ENCODE peak calls at places on chromosomes 1 and 21, in eight cellular contexts. One of them, this sample, is unnamed.

GRCh38 chr1:170790175-170790574 is 126.2 kb downstream of the PRRX1 start:
- DNase-seq in GM23338: peak
- DNase-seq in SK-N-SH: no peak
- DNase-seq in GM12878: no peak
- DNase-seq in Panc1: no peak
- DNase-seq in A549: no peak
- DNase-seq in HCT116: no peak
- DNase-seq in K562: no peak
- DNase-seq in this sample: no peak

GRCh38 chr1:61140056-61140549 is 57.7 kb downstream of the NFIA start:
- DNase-seq in SK-N-SH: no peak
- DNase-seq in K562: peak
- DNase-seq in Panc1: no peak
- DNase-seq in GM23338: no peak
- DNase-seq in A549: no peak
- DNase-seq in GM12878: no peak
- DNase-seq in HCT116: no peak
- DNase-seq in this sample: no peak

GRCh38 chr1:228904222-228904621 is 168.9 kb downstream of the RHOU start:
- DNase-seq in SK-N-SH: no peak
- DNase-seq in Panc1: no peak
- DNase-seq in GM12878: no peak
- DNase-seq in GM23338: no peak
- DNase-seq in A549: no peak
- DNase-seq in K562: no peak
- DNase-seq in HCT116: no peak
- DNase-seq in this sample: no peak

GRCh38 chr1:223704921-223705878 is 7.1 kb upstream of the CAPN2 start:
- DNase-seq in K562: no peak
- DNase-seq in A549: peak
- DNase-seq in GM23338: no peak
- DNase-seq in HCT116: no peak
- DNase-seq in Panc1: no peak
- DNase-seq in GM12878: no peak
- DNase-seq in SK-N-SH: no peak
- DNase-seq in this sample: no peak

GRCh38 chr1:64357376-64357775 is 112.6 kb upstream of the CACHD1 start:
- DNase-seq in A549: no peak
- DNase-seq in GM12878: no peak
- DNase-seq in K562: no peak
- DNase-seq in GM23338: peak
- DNase-seq in HCT116: no peak
- DNase-seq in Panc1: no peak
- DNase-seq in SK-N-SH: no peak
- DNase-seq in this sample: no peak

GRCh38 chr1:202154766-202155477 is 5.5 kb downstream of the PTPN7 start:
- DNase-seq in A549: peak
- DNase-seq in GM23338: peak
- DNase-seq in HCT116: peak
- DNase-seq in SK-N-SH: peak
- DNase-seq in K562: peak
- DNase-seq in GM12878: no peak
- DNase-seq in Panc1: no peak
- DNase-seq in this sample: peak

GRCh38 chr1:182885591-182885990 is 46.4 kb downstream of the DHX9 start:
- DNase-seq in SK-N-SH: no peak
- DNase-seq in GM12878: no peak
- DNase-seq in Panc1: no peak
- DNase-seq in HCT116: no peak
- DNase-seq in A549: no peak
- DNase-seq in GM23338: no peak
- DNase-seq in K562: no peak
- DNase-seq in this sample: no peak

GRCh38 chr1:240190881-240191385 is 99.2 kb downstream of the FMN2 start:
- DNase-seq in SK-N-SH: peak
- DNase-seq in HCT116: no peak
- DNase-seq in Panc1: no peak
- DNase-seq in GM12878: no peak
- DNase-seq in K562: no peak
- DNase-seq in A549: peak
- DNase-seq in GM23338: peak
- DNase-seq in this sample: no peak

DNA sequence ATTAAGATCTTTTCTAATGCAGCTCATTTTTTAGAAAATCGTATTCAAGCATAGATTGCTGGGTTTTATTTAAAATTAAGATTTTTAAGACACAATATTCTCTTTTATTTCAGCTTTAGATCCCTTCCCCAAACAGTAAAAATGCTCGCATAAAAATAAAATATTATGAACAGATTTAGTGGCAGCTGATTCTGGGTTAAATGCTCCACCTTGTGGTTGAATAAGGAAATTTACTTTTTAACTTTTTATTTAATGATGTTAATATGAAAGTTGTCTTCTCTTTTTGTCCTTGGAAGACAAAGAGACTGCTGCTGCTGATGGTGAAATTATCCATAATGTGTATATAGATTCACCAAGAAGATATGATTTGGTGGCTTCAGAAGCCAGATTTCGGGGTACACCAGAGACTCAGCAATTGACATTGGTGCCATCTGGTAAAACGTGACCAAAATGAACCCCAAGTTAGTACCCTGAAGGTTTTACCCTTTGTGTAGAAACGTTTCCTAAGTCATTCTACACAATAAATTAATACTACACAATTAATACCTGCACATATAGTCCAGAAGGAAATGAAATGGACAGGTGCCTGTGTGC is 128.0 kb downstream of the ADAMTS1 start:
- DNase-seq in SK-N-SH: peak
- DNase-seq in A549: peak
- DNase-seq in GM12878: no peak
- DNase-seq in GM23338: peak
- DNase-seq in K562: peak
- DNase-seq in Panc1: no peak
- DNase-seq in HCT116: no peak
- DNase-seq in this sample: no peak
- TF ChIP-seq REST in SK-N-SH: no peak
- TF ChIP-seq REST in A549: no peak
- TF ChIP-seq REST in GM12878: no peak
- TF ChIP-seq REST in GM23338: no peak
- TF ChIP-seq REST in K562: no peak
- TF ChIP-seq REST in Panc1: no peak
- TF ChIP-seq REST in HCT116: no peak
- TF ChIP-seq REST in this sample: no peak

DNA sequence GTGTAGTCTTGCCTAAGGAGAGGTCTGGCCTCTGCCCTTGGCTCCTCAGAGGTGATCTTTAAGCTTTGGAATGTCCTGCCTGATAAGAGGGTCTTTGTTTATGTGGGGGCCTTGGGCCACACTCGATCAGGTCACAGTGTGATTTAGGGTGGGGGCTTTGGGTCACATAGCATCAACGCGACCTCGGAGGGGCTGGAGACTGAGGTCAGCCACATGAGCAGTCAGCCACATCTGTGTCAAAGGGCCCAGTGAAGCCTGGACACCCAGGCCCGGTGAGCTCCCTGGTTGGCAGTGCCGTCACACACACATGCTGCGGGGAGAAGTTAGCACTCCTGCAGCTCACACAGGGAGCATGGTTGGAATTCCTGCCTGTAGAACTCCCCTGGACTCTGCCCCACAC is 345.0 kb downstream of the NPHP4 start:
- DNase-seq in HCT116: no peak
- DNase-seq in GM23338: no peak
- DNase-seq in SK-N-SH: no peak
- DNase-seq in GM12878: no peak
- DNase-seq in K562: no peak
- DNase-seq in Panc1: no peak
- DNase-seq in A549: no peak
- DNase-seq in this sample: no peak
- TF ChIP-seq REST in HCT116: no peak
- TF ChIP-seq REST in GM23338: no peak
- TF ChIP-seq REST in SK-N-SH: no peak
- TF ChIP-seq REST in GM12878: no peak
- TF ChIP-seq REST in K562: no peak
- TF ChIP-seq REST in Panc1: no peak
- TF ChIP-seq REST in A549: no peak
- TF ChIP-seq REST in this sample: no peak

DNA sequence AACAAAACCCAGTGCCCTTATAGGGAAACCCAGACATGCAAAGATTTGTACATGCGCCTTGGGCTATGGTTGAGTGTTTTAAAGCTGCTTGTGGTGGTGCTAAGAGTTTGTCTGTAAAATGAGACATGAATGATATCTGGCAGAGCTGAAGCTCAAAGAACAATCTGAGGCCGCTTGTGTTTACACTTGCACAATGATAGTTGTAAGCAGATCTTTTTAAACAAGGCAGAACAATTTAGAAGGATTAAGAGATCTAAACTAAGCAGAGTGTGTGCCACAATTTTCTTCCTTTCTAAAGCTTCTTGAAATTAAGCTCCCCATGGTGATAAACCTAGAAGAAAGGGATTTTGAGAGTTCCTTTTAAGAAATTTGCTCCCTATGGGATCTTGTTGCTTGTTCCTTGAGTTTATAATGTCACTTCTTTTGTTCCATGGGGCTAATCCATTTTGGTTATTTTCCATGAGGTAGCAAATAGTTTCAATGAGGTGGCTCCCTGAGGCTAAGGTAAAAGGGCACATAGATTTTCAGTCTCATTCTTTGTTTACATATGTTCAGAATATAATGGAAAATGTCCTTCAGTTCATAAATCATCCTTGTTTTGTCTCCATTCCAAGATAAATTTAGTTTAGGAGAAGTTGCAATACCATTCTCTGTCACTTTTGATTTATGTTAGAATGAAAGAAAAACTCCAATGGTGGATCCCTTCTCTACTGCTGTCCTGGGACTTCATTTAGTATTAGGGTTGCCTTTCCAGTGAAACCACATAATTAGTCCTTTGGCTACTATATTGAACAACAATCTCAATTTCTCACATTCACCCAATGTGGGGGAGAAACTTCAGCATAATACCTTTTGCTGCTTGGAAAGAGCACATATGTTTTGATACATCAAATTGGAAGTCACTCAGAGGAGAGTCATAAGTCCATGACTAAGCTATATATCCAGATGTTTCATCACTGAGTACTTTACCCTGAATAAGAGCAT is 80.7 kb upstream of the ADAMTS5 start:
- DNase-seq in SK-N-SH: no peak
- DNase-seq in GM12878: no peak
- DNase-seq in A549: no peak
- DNase-seq in GM23338: no peak
- DNase-seq in Panc1: no peak
- DNase-seq in K562: no peak
- DNase-seq in HCT116: no peak
- DNase-seq in this sample: no peak
- TF ChIP-seq REST in SK-N-SH: no peak
- TF ChIP-seq REST in GM12878: no peak
- TF ChIP-seq REST in A549: no peak
- TF ChIP-seq REST in GM23338: no peak
- TF ChIP-seq REST in Panc1: no peak
- TF ChIP-seq REST in K562: no peak
- TF ChIP-seq REST in HCT116: no peak
- TF ChIP-seq REST in this sample: no peak

GRCh38 chr1:165737196-165737595 is 31.5 kb downstream of the TMCO1 start:
- DNase-seq in GM23338: no peak
- DNase-seq in HCT116: no peak
- DNase-seq in GM12878: no peak
- DNase-seq in A549: no peak
- DNase-seq in K562: no peak
- DNase-seq in Panc1: no peak
- DNase-seq in SK-N-SH: no peak
- DNase-seq in this sample: no peak
- TF ChIP-seq REST in GM23338: no peak
- TF ChIP-seq REST in HCT116: no peak
- TF ChIP-seq REST in GM12878: no peak
- TF ChIP-seq REST in A549: no peak
- TF ChIP-seq REST in K562: no peak
- TF ChIP-seq REST in Panc1: no peak
- TF ChIP-seq REST in SK-N-SH: no peak
- TF ChIP-seq REST in this sample: no peak

GRCh38 chr1:185787238-185787637 is 53.0 kb downstream of the HMCN1 start:
- DNase-seq in HCT116: no peak
- DNase-seq in GM12878: no peak
- DNase-seq in SK-N-SH: no peak
- DNase-seq in Panc1: no peak
- DNase-seq in GM23338: no peak
- DNase-seq in K562: no peak
- DNase-seq in A549: no peak
- DNase-seq in this sample: no peak

GRCh38 chr1:185789846-185790735 is 55.9 kb downstream of the HMCN1 start:
- DNase-seq in SK-N-SH: no peak
- DNase-seq in Panc1: no peak
- DNase-seq in GM12878: no peak
- DNase-seq in K562: no peak
- DNase-seq in HCT116: no peak
- DNase-seq in GM23338: no peak
- DNase-seq in A549: no peak
- DNase-seq in this sample: no peak

GRCh38 chr1:185788386-185788785 is 54.2 kb downstream of the HMCN1 start:
- DNase-seq in GM12878: no peak
- DNase-seq in Panc1: no peak
- DNase-seq in GM23338: no peak
- DNase-seq in A549: no peak
- DNase-seq in K562: no peak
- DNase-seq in SK-N-SH: no peak
- DNase-seq in HCT116: no peak
- DNase-seq in this sample: no peak

GRCh38 chr1:185785586-185785985 is 51.4 kb downstream of the HMCN1 start:
- DNase-seq in GM23338: no peak
- DNase-seq in A549: no peak
- DNase-seq in HCT116: no peak
- DNase-seq in Panc1: no peak
- DNase-seq in SK-N-SH: no peak
- DNase-seq in GM12878: no peak
- DNase-seq in K562: no peak
- DNase-seq in this sample: no peak

DNA sequence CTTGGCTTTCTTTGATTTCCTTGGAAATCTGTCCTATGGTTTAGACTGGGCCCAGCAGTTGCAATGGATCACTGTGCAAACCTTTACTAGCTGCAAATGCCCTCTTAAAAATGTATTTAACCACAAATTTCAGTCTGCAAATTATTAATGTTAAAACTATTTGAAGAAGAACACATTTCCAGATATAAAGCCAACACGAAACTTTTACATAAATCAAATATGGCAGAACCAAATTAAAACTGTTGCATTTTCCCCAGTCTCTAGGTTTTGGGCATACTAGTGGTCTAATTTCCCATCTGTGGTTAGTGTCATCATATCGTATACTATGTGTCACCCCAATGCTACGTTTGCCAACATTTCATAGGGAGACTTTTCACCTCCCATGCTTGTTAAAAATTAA is 52.3 kb downstream of the HMCN1 start:
- DNase-seq in GM12878: no peak
- DNase-seq in A549: no peak
- DNase-seq in HCT116: no peak
- DNase-seq in K562: no peak
- DNase-seq in SK-N-SH: no peak
- DNase-seq in Panc1: no peak
- DNase-seq in GM23338: no peak
- DNase-seq in this sample: no peak
- TF ChIP-seq REST in GM12878: no peak
- TF ChIP-seq REST in A549: no peak
- TF ChIP-seq REST in HCT116: no peak
- TF ChIP-seq REST in K562: no peak
- TF ChIP-seq REST in SK-N-SH: no peak
- TF ChIP-seq REST in Panc1: no peak
- TF ChIP-seq REST in GM23338: no peak
- TF ChIP-seq REST in this sample: no peak

This sample was measured in HL-60.